ENCODE peak calls at places on chromosomes 2 and 18, in ten cellular contexts. One of them, this sample, is unnamed.

GRCh38 chr2:132037527-132038178 is 124.1 kb downstream of the ANKRD30BL start:
- DNase-seq in heart right ventricle: no peak
- DNase-seq in A549: no peak
- DNase-seq in erythroblast: no peak
- DNase-seq in GDM1: no peak
- DNase-seq in epithelial cell of esophagus: peak; percentile 4
- DNase-seq in neural crest cell: peak; percentile 54
- DNase-seq in amygdala: no peak
- DNase-seq in left lung: no peak
- DNase-seq in brain microvascular endothelial cell: no peak
- DNase-seq in this sample: no peak

GRCh38 chr2:133607679-133608078 is 39.4 kb upstream of the NCKAP5 start:
- DNase-seq in epithelial cell of esophagus: peak; percentile 60
- DNase-seq in neural crest cell: no peak
- DNase-seq in brain microvascular endothelial cell: peak; percentile 90
- DNase-seq in left lung: no peak
- DNase-seq in erythroblast: no peak
- DNase-seq in A549: no peak
- DNase-seq in amygdala: no peak
- DNase-seq in GDM1: no peak
- DNase-seq in heart right ventricle: no peak
- DNase-seq in this sample: peak; percentile 58

GRCh38 chr2:72813841-72814240 is 12.0 kb downstream of the EXOC6B start:
- DNase-seq in A549: no peak
- DNase-seq in heart right ventricle: no peak
- DNase-seq in epithelial cell of esophagus: peak; percentile 69
- DNase-seq in erythroblast: no peak
- DNase-seq in brain microvascular endothelial cell: peak; percentile 43
- DNase-seq in amygdala: no peak
- DNase-seq in neural crest cell: no peak
- DNase-seq in left lung: no peak
- DNase-seq in GDM1: no peak
- DNase-seq in this sample: peak; percentile 65

GRCh38 chr2:10258326-10258725 is 44.4 kb upstream of the HPCAL1 start:
- DNase-seq in GDM1: no peak
- DNase-seq in erythroblast: no peak
- DNase-seq in amygdala: no peak
- DNase-seq in brain microvascular endothelial cell: no peak
- DNase-seq in left lung: peak; percentile 19
- DNase-seq in epithelial cell of esophagus: no peak
- DNase-seq in A549: no peak
- DNase-seq in neural crest cell: no peak
- DNase-seq in heart right ventricle: no peak
- DNase-seq in this sample: no peak

GRCh38 chr18:25349131-25349925 is 2.6 kb downstream of the ZNF521 start:
- DNase-seq in epithelial cell of esophagus: no peak
- DNase-seq in heart right ventricle: peak; percentile 40
- DNase-seq in erythroblast: peak; percentile 50
- DNase-seq in amygdala: peak; percentile 21
- DNase-seq in left lung: no peak
- DNase-seq in neural crest cell: peak; percentile 57
- DNase-seq in brain microvascular endothelial cell: peak; percentile 11
- DNase-seq in GDM1: peak; percentile 65
- DNase-seq in A549: no peak
- DNase-seq in this sample: no peak

GRCh38 chr2:105403785-105404698 is 5.2 kb upstream of the FHL2 start:
- DNase-seq in neural crest cell: no peak
- DNase-seq in GDM1: no peak
- DNase-seq in left lung: no peak
- DNase-seq in erythroblast: no peak
- DNase-seq in epithelial cell of esophagus: peak; percentile 98
- DNase-seq in heart right ventricle: no peak
- DNase-seq in brain microvascular endothelial cell: peak; percentile 75
- DNase-seq in A549: peak; percentile 36
- DNase-seq in amygdala: no peak
- DNase-seq in this sample: peak; percentile 100

GRCh38 chr2:119109823-119110222 is 48.7 kb downstream of the C1QL2 start:
- DNase-seq in heart right ventricle: no peak
- DNase-seq in brain microvascular endothelial cell: no peak
- DNase-seq in left lung: no peak
- DNase-seq in amygdala: no peak
- DNase-seq in epithelial cell of esophagus: peak; percentile 32
- DNase-seq in A549: no peak
- DNase-seq in erythroblast: no peak
- DNase-seq in GDM1: no peak
- DNase-seq in neural crest cell: no peak
- DNase-seq in this sample: peak; percentile 55

GRCh38 chr2:200794143-200794542 is 17.6 kb upstream of the BZW1 start:
- DNase-seq in left lung: no peak
- DNase-seq in erythroblast: no peak
- DNase-seq in heart right ventricle: no peak
- DNase-seq in A549: no peak
- DNase-seq in epithelial cell of esophagus: no peak
- DNase-seq in brain microvascular endothelial cell: no peak
- DNase-seq in GDM1: no peak
- DNase-seq in amygdala: no peak
- DNase-seq in neural crest cell: no peak
- DNase-seq in this sample: no peak

GRCh38 chr2:236825989-236826510 is 256.4 kb downstream of the ACKR3 start:
- DNase-seq in A549: no peak
- DNase-seq in neural crest cell: no peak
- DNase-seq in brain microvascular endothelial cell: no peak
- DNase-seq in amygdala: no peak
- DNase-seq in heart right ventricle: no peak
- DNase-seq in GDM1: peak; percentile 73
- DNase-seq in epithelial cell of esophagus: no peak
- DNase-seq in erythroblast: no peak
- DNase-seq in left lung: no peak
- DNase-seq in this sample: no peak

GRCh38 chr18:45457933-45458332 is 157.3 kb upstream of the SLC14A2 start:
- DNase-seq in heart right ventricle: no peak
- DNase-seq in amygdala: no peak
- DNase-seq in left lung: no peak
- DNase-seq in brain microvascular endothelial cell: no peak
- DNase-seq in erythroblast: no peak
- DNase-seq in epithelial cell of esophagus: no peak
- DNase-seq in neural crest cell: no peak
- DNase-seq in A549: no peak
- DNase-seq in GDM1: no peak
- DNase-seq in this sample: no peak

GRCh38 chr2:46569061-46569560 is 89.7 kb downstream of the TMEM247 start:
- DNase-seq in brain microvascular endothelial cell: no peak
- DNase-seq in epithelial cell of esophagus: no peak
- DNase-seq in erythroblast: peak; percentile 24
- DNase-seq in A549: no peak
- DNase-seq in neural crest cell: no peak
- DNase-seq in left lung: no peak
- DNase-seq in amygdala: no peak
- DNase-seq in GDM1: peak; percentile 71
- DNase-seq in heart right ventricle: peak; percentile 42
- DNase-seq in this sample: no peak

GRCh38 chr2:151063271-151063670 is 198.4 kb downstream of the RBM43 start:
- DNase-seq in GDM1: no peak
- DNase-seq in amygdala: no peak
- DNase-seq in epithelial cell of esophagus: peak; percentile 75
- DNase-seq in erythroblast: no peak
- DNase-seq in A549: no peak
- DNase-seq in left lung: no peak
- DNase-seq in neural crest cell: no peak
- DNase-seq in heart right ventricle: no peak
- DNase-seq in brain microvascular endothelial cell: peak; percentile 66
- DNase-seq in this sample: peak; percentile 90

GRCh38 chr2:224513991-224514390 is 71.2 kb downstream of the CUL3 start:
- DNase-seq in erythroblast: no peak
- DNase-seq in GDM1: no peak
- DNase-seq in heart right ventricle: no peak
- DNase-seq in neural crest cell: no peak
- DNase-seq in epithelial cell of esophagus: no peak
- DNase-seq in amygdala: no peak
- DNase-seq in A549: no peak
- DNase-seq in left lung: no peak
- DNase-seq in brain microvascular endothelial cell: no peak
- DNase-seq in this sample: no peak

GRCh38 chr2:150090031-150090430 is 397.4 kb downstream of the RND3 start:
- DNase-seq in brain microvascular endothelial cell: no peak
- DNase-seq in GDM1: no peak
- DNase-seq in erythroblast: no peak
- DNase-seq in left lung: no peak
- DNase-seq in epithelial cell of esophagus: no peak
- DNase-seq in amygdala: no peak
- DNase-seq in neural crest cell: no peak
- DNase-seq in A549: no peak
- DNase-seq in heart right ventricle: no peak
- DNase-seq in this sample: no peak

GRCh38 chr2:86331391-86331790 is 6.0 kb downstream of the REEP1 start:
- DNase-seq in brain microvascular endothelial cell: no peak
- DNase-seq in A549: no peak
- DNase-seq in amygdala: no peak
- DNase-seq in GDM1: no peak
- DNase-seq in erythroblast: no peak
- DNase-seq in neural crest cell: no peak
- DNase-seq in left lung: no peak
- DNase-seq in epithelial cell of esophagus: no peak
- DNase-seq in heart right ventricle: no peak
- DNase-seq in this sample: no peak

GRCh38 chr2:98438190-98439133 is 6.2 kb upstream of the INPP4A start:
- DNase-seq in left lung: no peak
- DNase-seq in heart right ventricle: no peak
- DNase-seq in GDM1: no peak
- DNase-seq in brain microvascular endothelial cell: no peak
- DNase-seq in erythroblast: no peak
- DNase-seq in neural crest cell: no peak
- DNase-seq in epithelial cell of esophagus: no peak
- DNase-seq in amygdala: no peak
- DNase-seq in A549: no peak
- DNase-seq in this sample: no peak

GRCh38 chr2:239266779-239267410 is 133.9 kb downstream of the HDAC4 start:
- DNase-seq in amygdala: no peak
- DNase-seq in A549: no peak
- DNase-seq in epithelial cell of esophagus: no peak
- DNase-seq in erythroblast: peak; percentile 77
- DNase-seq in neural crest cell: no peak
- DNase-seq in heart right ventricle: no peak
- DNase-seq in brain microvascular endothelial cell: no peak
- DNase-seq in left lung: no peak
- DNase-seq in GDM1: no peak
- DNase-seq in this sample: no peak

GRCh38 chr2:229800997-229801754 is 86.8 kb upstream of the DNER start:
- DNase-seq in GDM1: peak; percentile 10
- DNase-seq in neural crest cell: peak; percentile 54
- DNase-seq in erythroblast: peak; percentile 73
- DNase-seq in amygdala: no peak
- DNase-seq in left lung: peak; percentile 36
- DNase-seq in A549: peak; percentile 49
- DNase-seq in epithelial cell of esophagus: peak; percentile 76
- DNase-seq in brain microvascular endothelial cell: peak; percentile 41
- DNase-seq in heart right ventricle: peak; percentile 60
- DNase-seq in this sample: peak; percentile 69